ENCODE peak calls at places on chromosomes 6 and 20, in four cellular contexts. L is sigmoid colon; G is fibroblast of lung; Q is CD8-positive, alpha-beta T cell. B is an unnamed sample.

GRCh38 chr6:152170702-152171667 is 363.5 kb downstream of the ESR1 start:
- DNase-seq in G (peak), L (no peak), Q (no peak), B (no peak)

GRCh38 chr6:35449287-35449881 is 2.8 kb upstream of the FANCE start:
- DNase-seq in G (peak), Q (no peak), L (no peak), B (no peak)

GRCh38 chr20:62219101-62219991 is 732 bp downstream of the HRH3 start:
- DNase-seq in G (no peak), L (no peak), Q (no peak), B (no peak)

GRCh38 chr20:62252342-62252966 is 14.1 kb downstream of the OSBPL2 start:
- DNase-seq in G (no peak), Q (no peak), L (no peak), B (no peak)

GRCh38 chr6:113596477-113596876 is 260.7 kb upstream of the MARCKS start:
- DNase-seq in Q (no peak), G (no peak), L (no peak), B (no peak)

GRCh38 chr20:35478804-35479472 is 23.5 kb downstream of the CEP250 start:
- DNase-seq in G (no peak), Q (no peak), L (no peak), B (no peak)

GRCh38 chr20:8507231-8507630 is 375.2 kb downstream of the PLCB1 start:
- DNase-seq in L (no peak), Q (no peak), G (no peak), B (no peak)

GRCh38 chr6:39543117-39543516 is 182.1 kb downstream of the KIF6 start:
- DNase-seq in G (peak), Q (no peak), L (peak), B (no peak)

GRCh38 chr6:25032964-25033363 is 97.2 kb upstream of the RIPOR2 start:
- DNase-seq in Q (no peak), L (no peak), G (no peak), B (no peak)

GRCh38 chr6:322205-322930 is 30.1 kb downstream of the DUSP22 start:
- DNase-seq in G (no peak), Q (no peak), L (peak), B (no peak)

GRCh38 chr6:44092312-44092884 is 34.9 kb downstream of the MRPL14 start:
- DNase-seq in L (no peak), Q (no peak), G (no peak), B (no peak)

GRCh38 chr6:81226957-81227356 is 525.5 kb downstream of the TENT5A start:
- DNase-seq in L (no peak), Q (no peak), G (peak), B (no peak)

GRCh38 chr6:43338243-43338642 is 29.6 kb upstream of the CRIP3 start:
- DNase-seq in G (no peak), L (no peak), Q (no peak), B (no peak)

GRCh38 chr20:3459881-3460307 is 10.9 kb upstream of the ATRN start:
- DNase-seq in G (no peak), Q (no peak), L (no peak), B (no peak)

GRCh38 chr6:124356276-124356810 is 552.7 kb downstream of the NKAIN2 start:
- DNase-seq in Q (no peak), L (no peak), G (no peak), B (no peak)

GRCh38 chr20:23245553-23246128 is 105.0 kb upstream of the NXT1 start:
- DNase-seq in G (peak), Q (no peak), L (no peak), B (peak)

GRCh38 chr6:56789879-56790278 is 147.2 kb upstream of the DST start:
- DNase-seq in G (no peak), L (no peak), Q (no peak), B (no peak)

GRCh38 chr20:45347297-45347935 is 808 bp downstream of the SDC4 start:
- DNase-seq in G (peak), Q (no peak), L (peak), B (no peak)

GRCh38 chr20:45346851-45347250 is 1.4 kb downstream of the SDC4 start:
- DNase-seq in G (peak), Q (no peak), L (no peak), B (no peak)

GRCh38 chr20:45352729-45353128 is 4.5 kb upstream of the SDC4 start:
- DNase-seq in Q (no peak), G (no peak), L (no peak), B (no peak)

GRCh38 chr20:45347936-45348809 is at the start of gene SDC4:
- DNase-seq in Q (peak), L (peak), G (peak), B (peak)

GRCh38 chr20:45350217-45350616 is 2.0 kb upstream of the SDC4 start:
- DNase-seq in G (no peak), L (no peak), Q (no peak), B (no peak)
- TF ChIP-seq CTCF in G (no peak), L (no peak), Q (no peak), B (no peak)

GRCh38 chr6:30555428-30556005 is 772 bp downstream of the GNL1 start:
- DNase-seq in L (peak), Q (no peak), G (peak), B (peak)

GRCh38 chr6:30556964-30557682 is at the start of gene PRR3:
- DNase-seq in Q (peak), G (peak), L (peak), B (peak)

GRCh38 chr6:30554962-30555361 is 1.3 kb downstream of the GNL1 start:
- DNase-seq in L (no peak), G (no peak), Q (no peak), B (no peak)

GRCh38 chr6:30556714-30556963 is 350 bp upstream of the GNL1 start:
- DNase-seq in Q (peak), G (no peak), L (peak), B (no peak)

GRCh38 chr6:30556006-30556713 is at the start of gene GNL1:
- DNase-seq in L (peak), Q (peak), G (peak), B (peak)
- TF ChIP-seq CTCF in L (no peak), Q (no peak), G (no peak), B (no peak)

DNA sequence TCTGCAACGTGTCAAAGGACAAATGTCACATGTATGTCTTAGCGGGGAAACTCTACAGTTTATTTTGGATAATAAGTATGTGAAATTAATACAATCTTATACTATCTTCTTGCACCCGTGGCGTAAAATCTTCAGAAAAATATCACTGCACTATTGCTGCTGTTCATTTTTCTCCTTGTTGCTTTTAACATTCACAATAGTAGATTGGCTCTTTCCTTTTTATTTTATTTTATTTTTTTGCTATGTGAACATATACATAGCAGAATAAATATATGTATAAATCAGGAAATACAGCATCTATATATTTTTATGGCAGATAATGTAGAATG is 15.4 kb downstream of the GPR31 start:
- DNase-seq in Q (no peak), G (no peak), L (no peak), B (no peak)
- TF ChIP-seq CTCF in Q (peak), G (no peak), L (no peak), B (no peak)

DNA sequence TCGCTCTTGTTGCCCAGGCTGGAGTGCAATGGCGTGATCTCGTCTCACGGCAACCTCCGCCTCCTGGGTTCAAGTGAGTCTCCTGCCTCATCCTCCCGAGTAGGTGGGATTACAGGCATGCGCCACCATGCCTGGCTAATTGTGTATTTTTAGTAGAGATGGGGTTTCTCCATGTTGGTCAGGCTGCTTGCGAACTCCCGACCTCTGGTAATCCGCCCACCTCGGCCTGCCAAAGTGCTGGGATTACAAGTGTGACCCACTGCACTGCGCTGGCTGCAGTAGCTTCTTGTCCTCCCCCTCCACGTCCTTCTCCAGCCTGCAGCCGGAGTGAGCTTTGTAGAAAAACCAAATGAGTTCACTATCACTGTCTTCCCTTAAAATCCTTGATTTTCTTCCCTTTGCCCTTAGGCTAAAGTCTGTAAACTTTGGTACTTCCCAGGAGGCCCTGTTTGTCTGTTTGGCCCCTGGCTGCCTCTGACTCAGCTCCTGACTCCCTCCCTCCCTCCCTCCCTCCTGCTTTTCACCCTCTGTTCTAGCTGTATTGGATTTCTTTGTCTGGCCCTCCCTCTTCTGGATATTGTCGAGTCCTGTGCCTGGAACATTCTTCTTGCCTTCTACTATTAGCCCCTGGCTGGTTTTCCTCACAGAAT is 12.9 kb downstream of the PARD6B start:
- DNase-seq in L (peak), Q (no peak), G (peak), B (no peak)
- TF ChIP-seq CTCF in L (no peak), Q (no peak), G (peak), B (no peak)

B was measured in mesothelial cell of epicardium.